ENCODE peak calls at places on chromosomes 13 and 19, in nine cellular contexts. One of them, this sample, is unnamed.

GRCh38 chr13:112845511-112846144 is 123.4 kb upstream of the MCF2L start:
- DNase-seq in NCI-H69: no peak
- DNase-seq in stimulated activated CD8-positive, alpha-beta memory T cell treated with anti-CD3 and anti-CD28 coated beads, Interleukin-2, amount 100 ng/mL, for 48 hours: no peak
- DNase-seq in brain microvascular endothelial cell: no peak
- DNase-seq in DMS53: no peak
- DNase-seq in EL: no peak
- DNase-seq in activated CD4-positive, CD25-positive, alpha-beta regulatory T cell: no peak
- DNase-seq in ovary: no peak
- DNase-seq in SJSA1: no peak
- DNase-seq in this sample: no peak

GRCh38 chr13:24651718-24652345 is 28.4 kb upstream of the ATP12A start:
- DNase-seq in NCI-H69: no peak
- DNase-seq in ovary: no peak
- DNase-seq in EL: no peak
- DNase-seq in activated CD4-positive, CD25-positive, alpha-beta regulatory T cell: no peak
- DNase-seq in SJSA1: no peak
- DNase-seq in DMS53: no peak
- DNase-seq in stimulated activated CD8-positive, alpha-beta memory T cell treated with anti-CD3 and anti-CD28 coated beads, Interleukin-2, amount 100 ng/mL, for 48 hours: no peak
- DNase-seq in brain microvascular endothelial cell: no peak
- DNase-seq in this sample: no peak

GRCh38 chr19:43667524-43668405 is 2.2 kb downstream of the PLAUR start:
- DNase-seq in ovary: peak
- DNase-seq in brain microvascular endothelial cell: no peak
- DNase-seq in EL: no peak
- DNase-seq in activated CD4-positive, CD25-positive, alpha-beta regulatory T cell: no peak
- DNase-seq in SJSA1: no peak
- DNase-seq in stimulated activated CD8-positive, alpha-beta memory T cell treated with anti-CD3 and anti-CD28 coated beads, Interleukin-2, amount 100 ng/mL, for 48 hours: no peak
- DNase-seq in DMS53: peak
- DNase-seq in NCI-H69: peak
- DNase-seq in this sample: no peak

GRCh38 chr13:77828815-77829214 is 89.8 kb downstream of the EDNRB start:
- DNase-seq in NCI-H69: no peak
- DNase-seq in EL: no peak
- DNase-seq in stimulated activated CD8-positive, alpha-beta memory T cell treated with anti-CD3 and anti-CD28 coated beads, Interleukin-2, amount 100 ng/mL, for 48 hours: no peak
- DNase-seq in brain microvascular endothelial cell: no peak
- DNase-seq in DMS53: no peak
- DNase-seq in activated CD4-positive, CD25-positive, alpha-beta regulatory T cell: no peak
- DNase-seq in ovary: no peak
- DNase-seq in SJSA1: no peak
- DNase-seq in this sample: no peak

GRCh38 chr13:37681295-37682032 is 82.9 kb upstream of the POSTN start:
- DNase-seq in DMS53: no peak
- DNase-seq in stimulated activated CD8-positive, alpha-beta memory T cell treated with anti-CD3 and anti-CD28 coated beads, Interleukin-2, amount 100 ng/mL, for 48 hours: no peak
- DNase-seq in ovary: no peak
- DNase-seq in NCI-H69: no peak
- DNase-seq in SJSA1: no peak
- DNase-seq in activated CD4-positive, CD25-positive, alpha-beta regulatory T cell: no peak
- DNase-seq in brain microvascular endothelial cell: peak
- DNase-seq in EL: peak
- DNase-seq in this sample: no peak

GRCh38 chr19:55494172-55494761 is 6.0 kb downstream of the SSC5D start:
- DNase-seq in EL: peak
- DNase-seq in brain microvascular endothelial cell: peak
- DNase-seq in activated CD4-positive, CD25-positive, alpha-beta regulatory T cell: no peak
- DNase-seq in DMS53: peak
- DNase-seq in stimulated activated CD8-positive, alpha-beta memory T cell treated with anti-CD3 and anti-CD28 coated beads, Interleukin-2, amount 100 ng/mL, for 48 hours: no peak
- DNase-seq in NCI-H69: no peak
- DNase-seq in ovary: peak
- DNase-seq in SJSA1: no peak
- DNase-seq in this sample: no peak

GRCh38 chr19:14540741-14541525 is 11.5 kb downstream of the TECR start:
- DNase-seq in stimulated activated CD8-positive, alpha-beta memory T cell treated with anti-CD3 and anti-CD28 coated beads, Interleukin-2, amount 100 ng/mL, for 48 hours: no peak
- DNase-seq in EL: no peak
- DNase-seq in brain microvascular endothelial cell: no peak
- DNase-seq in ovary: no peak
- DNase-seq in SJSA1: no peak
- DNase-seq in NCI-H69: no peak
- DNase-seq in DMS53: no peak
- DNase-seq in activated CD4-positive, CD25-positive, alpha-beta regulatory T cell: no peak
- DNase-seq in this sample: no peak

GRCh38 chr19:5407356-5407755 is 47.9 kb upstream of the ZNRF4 start:
- DNase-seq in ovary: no peak
- DNase-seq in DMS53: peak
- DNase-seq in SJSA1: no peak
- DNase-seq in activated CD4-positive, CD25-positive, alpha-beta regulatory T cell: no peak
- DNase-seq in NCI-H69: no peak
- DNase-seq in brain microvascular endothelial cell: peak
- DNase-seq in stimulated activated CD8-positive, alpha-beta memory T cell treated with anti-CD3 and anti-CD28 coated beads, Interleukin-2, amount 100 ng/mL, for 48 hours: no peak
- DNase-seq in EL: peak
- DNase-seq in this sample: no peak

GRCh38 chr19:16559896-16560295 is 12.3 kb downstream of the SLC35E1 start:
- DNase-seq in EL: no peak
- DNase-seq in ovary: no peak
- DNase-seq in activated CD4-positive, CD25-positive, alpha-beta regulatory T cell: no peak
- DNase-seq in NCI-H69: no peak
- DNase-seq in DMS53: no peak
- DNase-seq in SJSA1: no peak
- DNase-seq in brain microvascular endothelial cell: no peak
- DNase-seq in stimulated activated CD8-positive, alpha-beta memory T cell treated with anti-CD3 and anti-CD28 coated beads, Interleukin-2, amount 100 ng/mL, for 48 hours: no peak
- DNase-seq in this sample: no peak

GRCh38 chr19:44847144-44848035 is 1.3 kb downstream of the NECTIN2 start:
- DNase-seq in activated CD4-positive, CD25-positive, alpha-beta regulatory T cell: no peak
- DNase-seq in SJSA1: peak
- DNase-seq in stimulated activated CD8-positive, alpha-beta memory T cell treated with anti-CD3 and anti-CD28 coated beads, Interleukin-2, amount 100 ng/mL, for 48 hours: no peak
- DNase-seq in ovary: peak
- DNase-seq in brain microvascular endothelial cell: peak
- DNase-seq in DMS53: peak
- DNase-seq in NCI-H69: peak
- DNase-seq in EL: peak
- DNase-seq in this sample: peak

GRCh38 chr19:18300930-18301717 is 19.7 kb upstream of the JUND start:
- DNase-seq in stimulated activated CD8-positive, alpha-beta memory T cell treated with anti-CD3 and anti-CD28 coated beads, Interleukin-2, amount 100 ng/mL, for 48 hours: no peak
- DNase-seq in brain microvascular endothelial cell: peak
- DNase-seq in ovary: peak
- DNase-seq in NCI-H69: no peak
- DNase-seq in SJSA1: peak
- DNase-seq in DMS53: no peak
- DNase-seq in activated CD4-positive, CD25-positive, alpha-beta regulatory T cell: no peak
- DNase-seq in EL: peak
- DNase-seq in this sample: no peak

GRCh38 chr19:788821-789472 is 8.3 kb upstream of the PTBP1 start:
- DNase-seq in activated CD4-positive, CD25-positive, alpha-beta regulatory T cell: no peak
- DNase-seq in stimulated activated CD8-positive, alpha-beta memory T cell treated with anti-CD3 and anti-CD28 coated beads, Interleukin-2, amount 100 ng/mL, for 48 hours: no peak
- DNase-seq in NCI-H69: no peak
- DNase-seq in DMS53: peak
- DNase-seq in brain microvascular endothelial cell: no peak
- DNase-seq in EL: peak
- DNase-seq in SJSA1: no peak
- DNase-seq in ovary: no peak
- DNase-seq in this sample: no peak

GRCh38 chr19:571127-571974 is 1.0 kb upstream of the BSG start:
- DNase-seq in EL: peak
- DNase-seq in brain microvascular endothelial cell: no peak
- DNase-seq in NCI-H69: peak
- DNase-seq in ovary: no peak
- DNase-seq in DMS53: peak
- DNase-seq in activated CD4-positive, CD25-positive, alpha-beta regulatory T cell: no peak
- DNase-seq in stimulated activated CD8-positive, alpha-beta memory T cell treated with anti-CD3 and anti-CD28 coated beads, Interleukin-2, amount 100 ng/mL, for 48 hours: peak
- DNase-seq in SJSA1: no peak
- DNase-seq in this sample: peak

GRCh38 chr13:96032717-96033116 is 20.5 kb downstream of the UGGT2 start:
- DNase-seq in ovary: no peak
- DNase-seq in activated CD4-positive, CD25-positive, alpha-beta regulatory T cell: no peak
- DNase-seq in DMS53: no peak
- DNase-seq in SJSA1: no peak
- DNase-seq in brain microvascular endothelial cell: no peak
- DNase-seq in stimulated activated CD8-positive, alpha-beta memory T cell treated with anti-CD3 and anti-CD28 coated beads, Interleukin-2, amount 100 ng/mL, for 48 hours: no peak
- DNase-seq in EL: no peak
- DNase-seq in NCI-H69: no peak
- DNase-seq in this sample: no peak

GRCh38 chr13:60795219-60795618 is 398.2 kb downstream of the TDRD3 start:
- DNase-seq in activated CD4-positive, CD25-positive, alpha-beta regulatory T cell: no peak
- DNase-seq in SJSA1: no peak
- DNase-seq in stimulated activated CD8-positive, alpha-beta memory T cell treated with anti-CD3 and anti-CD28 coated beads, Interleukin-2, amount 100 ng/mL, for 48 hours: no peak
- DNase-seq in NCI-H69: no peak
- DNase-seq in DMS53: no peak
- DNase-seq in brain microvascular endothelial cell: no peak
- DNase-seq in EL: no peak
- DNase-seq in ovary: no peak
- DNase-seq in this sample: no peak

GRCh38 chr19:2678043-2678671 is 24.3 kb downstream of the GNG7 start:
- DNase-seq in DMS53: no peak
- DNase-seq in activated CD4-positive, CD25-positive, alpha-beta regulatory T cell: no peak
- DNase-seq in brain microvascular endothelial cell: no peak
- DNase-seq in NCI-H69: no peak
- DNase-seq in ovary: no peak
- DNase-seq in stimulated activated CD8-positive, alpha-beta memory T cell treated with anti-CD3 and anti-CD28 coated beads, Interleukin-2, amount 100 ng/mL, for 48 hours: no peak
- DNase-seq in SJSA1: no peak
- DNase-seq in EL: no peak
- DNase-seq in this sample: no peak

GRCh38 chr13:47148543-47148942 is 251.7 kb upstream of the HTR2A start:
- DNase-seq in stimulated activated CD8-positive, alpha-beta memory T cell treated with anti-CD3 and anti-CD28 coated beads, Interleukin-2, amount 100 ng/mL, for 48 hours: no peak
- DNase-seq in DMS53: peak
- DNase-seq in brain microvascular endothelial cell: no peak
- DNase-seq in SJSA1: no peak
- DNase-seq in ovary: no peak
- DNase-seq in activated CD4-positive, CD25-positive, alpha-beta regulatory T cell: no peak
- DNase-seq in EL: no peak
- DNase-seq in NCI-H69: no peak
- DNase-seq in this sample: no peak

GRCh38 chr19:51493776-51494175 is 7.8 kb downstream of the SIGLEC12 start:
- DNase-seq in SJSA1: no peak
- DNase-seq in activated CD4-positive, CD25-positive, alpha-beta regulatory T cell: no peak
- DNase-seq in stimulated activated CD8-positive, alpha-beta memory T cell treated with anti-CD3 and anti-CD28 coated beads, Interleukin-2, amount 100 ng/mL, for 48 hours: no peak
- DNase-seq in brain microvascular endothelial cell: no peak
- DNase-seq in ovary: no peak
- DNase-seq in NCI-H69: no peak
- DNase-seq in EL: no peak
- DNase-seq in DMS53: no peak
- DNase-seq in this sample: no peak

GRCh38 chr13:99971576-99972189 is at the start of gene ZIC5:
- DNase-seq in EL: no peak
- DNase-seq in DMS53: no peak
- DNase-seq in NCI-H69: peak
- DNase-seq in brain microvascular endothelial cell: no peak
- DNase-seq in activated CD4-positive, CD25-positive, alpha-beta regulatory T cell: no peak
- DNase-seq in stimulated activated CD8-positive, alpha-beta memory T cell treated with anti-CD3 and anti-CD28 coated beads, Interleukin-2, amount 100 ng/mL, for 48 hours: no peak
- DNase-seq in SJSA1: peak
- DNase-seq in ovary: no peak
- DNase-seq in this sample: no peak

GRCh38 chr13:20518652-20519051 is 7.0 kb downstream of the CRYL1 start:
- DNase-seq in stimulated activated CD8-positive, alpha-beta memory T cell treated with anti-CD3 and anti-CD28 coated beads, Interleukin-2, amount 100 ng/mL, for 48 hours: no peak
- DNase-seq in EL: no peak
- DNase-seq in SJSA1: no peak
- DNase-seq in brain microvascular endothelial cell: no peak
- DNase-seq in ovary: no peak
- DNase-seq in activated CD4-positive, CD25-positive, alpha-beta regulatory T cell: no peak
- DNase-seq in NCI-H69: no peak
- DNase-seq in DMS53: no peak
- DNase-seq in this sample: no peak

GRCh38 chr19:2095338-2095938 is 688 bp downstream of the MOB3A start:
- DNase-seq in NCI-H69: peak
- DNase-seq in activated CD4-positive, CD25-positive, alpha-beta regulatory T cell: no peak
- DNase-seq in stimulated activated CD8-positive, alpha-beta memory T cell treated with anti-CD3 and anti-CD28 coated beads, Interleukin-2, amount 100 ng/mL, for 48 hours: no peak
- DNase-seq in EL: no peak
- DNase-seq in brain microvascular endothelial cell: no peak
- DNase-seq in SJSA1: peak
- DNase-seq in ovary: peak
- DNase-seq in DMS53: no peak
- DNase-seq in this sample: no peak

GRCh38 chr19:2119916-2120785 is 23.4 kb downstream of the IZUMO4 start:
- DNase-seq in stimulated activated CD8-positive, alpha-beta memory T cell treated with anti-CD3 and anti-CD28 coated beads, Interleukin-2, amount 100 ng/mL, for 48 hours: no peak
- DNase-seq in EL: no peak
- DNase-seq in activated CD4-positive, CD25-positive, alpha-beta regulatory T cell: no peak
- DNase-seq in brain microvascular endothelial cell: no peak
- DNase-seq in ovary: no peak
- DNase-seq in NCI-H69: no peak
- DNase-seq in DMS53: no peak
- DNase-seq in SJSA1: no peak
- DNase-seq in this sample: no peak

GRCh38 chr19:18789883-18790565 is 1.1 kb downstream of the COMP start:
- DNase-seq in stimulated activated CD8-positive, alpha-beta memory T cell treated with anti-CD3 and anti-CD28 coated beads, Interleukin-2, amount 100 ng/mL, for 48 hours: no peak
- DNase-seq in ovary: no peak
- DNase-seq in brain microvascular endothelial cell: no peak
- DNase-seq in SJSA1: no peak
- DNase-seq in NCI-H69: peak
- DNase-seq in DMS53: peak
- DNase-seq in activated CD4-positive, CD25-positive, alpha-beta regulatory T cell: no peak
- DNase-seq in EL: peak
- DNase-seq in this sample: no peak

GRCh38 chr19:42546831-42547500 is 18.7 kb upstream of the CEACAM1 start:
- DNase-seq in NCI-H69: no peak
- DNase-seq in stimulated activated CD8-positive, alpha-beta memory T cell treated with anti-CD3 and anti-CD28 coated beads, Interleukin-2, amount 100 ng/mL, for 48 hours: no peak
- DNase-seq in SJSA1: peak
- DNase-seq in EL: no peak
- DNase-seq in ovary: no peak
- DNase-seq in DMS53: no peak
- DNase-seq in brain microvascular endothelial cell: no peak
- DNase-seq in activated CD4-positive, CD25-positive, alpha-beta regulatory T cell: no peak
- DNase-seq in this sample: no peak

GRCh38 chr13:110306340-110306959 is 507 bp downstream of the COL4A1 start:
- DNase-seq in NCI-H69: no peak
- DNase-seq in stimulated activated CD8-positive, alpha-beta memory T cell treated with anti-CD3 and anti-CD28 coated beads, Interleukin-2, amount 100 ng/mL, for 48 hours: no peak
- DNase-seq in brain microvascular endothelial cell: no peak
- DNase-seq in SJSA1: peak
- DNase-seq in EL: peak
- DNase-seq in activated CD4-positive, CD25-positive, alpha-beta regulatory T cell: no peak
- DNase-seq in DMS53: peak
- DNase-seq in ovary: peak
- DNase-seq in this sample: no peak

GRCh38 chr13:41139296-41139966 is 6.8 kb upstream of the KBTBD6 start:
- DNase-seq in stimulated activated CD8-positive, alpha-beta memory T cell treated with anti-CD3 and anti-CD28 coated beads, Interleukin-2, amount 100 ng/mL, for 48 hours: no peak
- DNase-seq in EL: peak
- DNase-seq in ovary: no peak
- DNase-seq in DMS53: no peak
- DNase-seq in brain microvascular endothelial cell: no peak
- DNase-seq in activated CD4-positive, CD25-positive, alpha-beta regulatory T cell: no peak
- DNase-seq in NCI-H69: no peak
- DNase-seq in SJSA1: no peak
- DNase-seq in this sample: no peak

GRCh38 chr19:58372311-58373133 is 8.3 kb downstream of the ZNF837 start:
- DNase-seq in stimulated activated CD8-positive, alpha-beta memory T cell treated with anti-CD3 and anti-CD28 coated beads, Interleukin-2, amount 100 ng/mL, for 48 hours: no peak
- DNase-seq in EL: no peak
- DNase-seq in SJSA1: no peak
- DNase-seq in brain microvascular endothelial cell: no peak
- DNase-seq in ovary: peak
- DNase-seq in NCI-H69: no peak
- DNase-seq in activated CD4-positive, CD25-positive, alpha-beta regulatory T cell: no peak
- DNase-seq in DMS53: peak
- DNase-seq in this sample: no peak

GRCh38 chr19:6056801-6057650 is 53.3 kb downstream of the RFX2 start:
- DNase-seq in EL: peak
- DNase-seq in DMS53: peak
- DNase-seq in NCI-H69: peak
- DNase-seq in activated CD4-positive, CD25-positive, alpha-beta regulatory T cell: no peak
- DNase-seq in stimulated activated CD8-positive, alpha-beta memory T cell treated with anti-CD3 and anti-CD28 coated beads, Interleukin-2, amount 100 ng/mL, for 48 hours: no peak
- DNase-seq in brain microvascular endothelial cell: peak
- DNase-seq in SJSA1: peak
- DNase-seq in ovary: peak
- DNase-seq in this sample: peak

GRCh38 chr13:72839831-72840426 is 58.0 kb downstream of the PIBF1 start:
- DNase-seq in activated CD4-positive, CD25-positive, alpha-beta regulatory T cell: no peak
- DNase-seq in SJSA1: no peak
- DNase-seq in EL: peak
- DNase-seq in brain microvascular endothelial cell: peak
- DNase-seq in DMS53: peak
- DNase-seq in NCI-H69: peak
- DNase-seq in ovary: no peak
- DNase-seq in stimulated activated CD8-positive, alpha-beta memory T cell treated with anti-CD3 and anti-CD28 coated beads, Interleukin-2, amount 100 ng/mL, for 48 hours: peak
- DNase-seq in this sample: peak

GRCh38 chr19:54795763-54796162 is 7.6 kb upstream of the KIR2DL4 start:
- DNase-seq in activated CD4-positive, CD25-positive, alpha-beta regulatory T cell: no peak
- DNase-seq in NCI-H69: no peak
- DNase-seq in stimulated activated CD8-positive, alpha-beta memory T cell treated with anti-CD3 and anti-CD28 coated beads, Interleukin-2, amount 100 ng/mL, for 48 hours: no peak
- DNase-seq in SJSA1: no peak
- DNase-seq in EL: no peak
- DNase-seq in ovary: no peak
- DNase-seq in DMS53: no peak
- DNase-seq in brain microvascular endothelial cell: no peak
- DNase-seq in this sample: no peak

GRCh38 chr13:40186636-40187323 is 479.7 kb downstream of the FOXO1 start:
- DNase-seq in activated CD4-positive, CD25-positive, alpha-beta regulatory T cell: no peak
- DNase-seq in EL: no peak
- DNase-seq in DMS53: no peak
- DNase-seq in stimulated activated CD8-positive, alpha-beta memory T cell treated with anti-CD3 and anti-CD28 coated beads, Interleukin-2, amount 100 ng/mL, for 48 hours: no peak
- DNase-seq in SJSA1: no peak
- DNase-seq in NCI-H69: no peak
- DNase-seq in ovary: no peak
- DNase-seq in brain microvascular endothelial cell: no peak
- DNase-seq in this sample: no peak